ENCODE peak calls at places on chromosomes 7 and 10, in five cellular contexts. One of them, this sample, is unnamed.

GRCh38 chr10:131802991-131803390 is 97.8 kb upstream of the PPP2R2D start:
- DNase-seq in fibroblast of lung: no peak
- DNase-seq in H9: no peak
- DNase-seq in adrenal gland: no peak
- DNase-seq in stimulated activated CD4-positive, alpha-beta T cell treated with anti-CD3 and anti-CD28 coated beads, TNF-alpha, amount 100 ng/mL, for 4 hours: no peak
- DNase-seq in this sample: no peak

GRCh38 chr7:13989138-13989943 is at the start of gene ETV1:
- DNase-seq in fibroblast of lung: peak
- DNase-seq in H9: peak
- DNase-seq in adrenal gland: peak
- DNase-seq in stimulated activated CD4-positive, alpha-beta T cell treated with anti-CD3 and anti-CD28 coated beads, TNF-alpha, amount 100 ng/mL, for 4 hours: no peak
- DNase-seq in this sample: peak

GRCh38 chr7:113872981-113873380 is 45.8 kb downstream of the PPP1R3A start:
- DNase-seq in fibroblast of lung: no peak
- DNase-seq in H9: no peak
- DNase-seq in adrenal gland: no peak
- DNase-seq in stimulated activated CD4-positive, alpha-beta T cell treated with anti-CD3 and anti-CD28 coated beads, TNF-alpha, amount 100 ng/mL, for 4 hours: no peak
- DNase-seq in this sample: no peak

GRCh38 chr7:37645276-37646040 is 38.1 kb upstream of the GPR141 start:
- DNase-seq in fibroblast of lung: no peak
- DNase-seq in H9: no peak
- DNase-seq in adrenal gland: no peak
- DNase-seq in stimulated activated CD4-positive, alpha-beta T cell treated with anti-CD3 and anti-CD28 coated beads, TNF-alpha, amount 100 ng/mL, for 4 hours: no peak
- DNase-seq in this sample: no peak

GRCh38 chr10:117768333-117769045 is 225.9 kb downstream of the EMX2 start:
- DNase-seq in fibroblast of lung: no peak
- DNase-seq in H9: no peak
- DNase-seq in adrenal gland: no peak
- DNase-seq in stimulated activated CD4-positive, alpha-beta T cell treated with anti-CD3 and anti-CD28 coated beads, TNF-alpha, amount 100 ng/mL, for 4 hours: no peak
- DNase-seq in this sample: no peak

GRCh38 chr7:92698237-92698841 is 108.1 kb upstream of the FAM133B start:
- DNase-seq in fibroblast of lung: peak
- DNase-seq in H9: no peak
- DNase-seq in adrenal gland: peak
- DNase-seq in stimulated activated CD4-positive, alpha-beta T cell treated with anti-CD3 and anti-CD28 coated beads, TNF-alpha, amount 100 ng/mL, for 4 hours: no peak
- DNase-seq in this sample: no peak

GRCh38 chr10:124689911-124690498 is 54.2 kb downstream of the FAM53B start:
- DNase-seq in fibroblast of lung: no peak
- DNase-seq in H9: no peak
- DNase-seq in adrenal gland: no peak
- DNase-seq in stimulated activated CD4-positive, alpha-beta T cell treated with anti-CD3 and anti-CD28 coated beads, TNF-alpha, amount 100 ng/mL, for 4 hours: no peak
- DNase-seq in this sample: no peak

GRCh38 chr7:4147931-4148620 is 534.0 kb upstream of the FOXK1 start:
- DNase-seq in fibroblast of lung: no peak
- DNase-seq in H9: no peak
- DNase-seq in adrenal gland: no peak
- DNase-seq in stimulated activated CD4-positive, alpha-beta T cell treated with anti-CD3 and anti-CD28 coated beads, TNF-alpha, amount 100 ng/mL, for 4 hours: no peak
- DNase-seq in this sample: peak

GRCh38 chr10:123842692-123843385 is 48.8 kb downstream of the CPXM2 start:
- DNase-seq in fibroblast of lung: no peak
- DNase-seq in H9: no peak
- DNase-seq in adrenal gland: no peak
- DNase-seq in stimulated activated CD4-positive, alpha-beta T cell treated with anti-CD3 and anti-CD28 coated beads, TNF-alpha, amount 100 ng/mL, for 4 hours: no peak
- DNase-seq in this sample: no peak

GRCh38 chr10:5843814-5844705 is 30.8 kb upstream of the GDI2 start:
- DNase-seq in fibroblast of lung: no peak
- DNase-seq in H9: no peak
- DNase-seq in adrenal gland: no peak
- DNase-seq in stimulated activated CD4-positive, alpha-beta T cell treated with anti-CD3 and anti-CD28 coated beads, TNF-alpha, amount 100 ng/mL, for 4 hours: no peak
- DNase-seq in this sample: no peak

GRCh38 chr7:30594055-30594539 is 581 bp upstream of the GARS1 start:
- DNase-seq in fibroblast of lung: peak
- DNase-seq in H9: peak
- DNase-seq in adrenal gland: peak
- DNase-seq in stimulated activated CD4-positive, alpha-beta T cell treated with anti-CD3 and anti-CD28 coated beads, TNF-alpha, amount 100 ng/mL, for 4 hours: no peak
- DNase-seq in this sample: peak

GRCh38 chr10:127417031-127417430 is 132.1 kb upstream of the NPS start:
- DNase-seq in fibroblast of lung: no peak
- DNase-seq in H9: no peak
- DNase-seq in adrenal gland: no peak
- DNase-seq in stimulated activated CD4-positive, alpha-beta T cell treated with anti-CD3 and anti-CD28 coated beads, TNF-alpha, amount 100 ng/mL, for 4 hours: no peak
- DNase-seq in this sample: no peak

GRCh38 chr7:11760372-11760771 is 71.6 kb downstream of the THSD7A start:
- DNase-seq in fibroblast of lung: no peak
- DNase-seq in H9: no peak
- DNase-seq in adrenal gland: no peak
- DNase-seq in stimulated activated CD4-positive, alpha-beta T cell treated with anti-CD3 and anti-CD28 coated beads, TNF-alpha, amount 100 ng/mL, for 4 hours: no peak
- DNase-seq in this sample: no peak

GRCh38 chr7:21104124-21104500 is 317.4 kb upstream of the SP8 start:
- DNase-seq in fibroblast of lung: no peak
- DNase-seq in H9: no peak
- DNase-seq in adrenal gland: no peak
- DNase-seq in stimulated activated CD4-positive, alpha-beta T cell treated with anti-CD3 and anti-CD28 coated beads, TNF-alpha, amount 100 ng/mL, for 4 hours: no peak
- DNase-seq in this sample: no peak

GRCh38 chr7:14600766-14601367 is 301.7 kb downstream of the DGKB start:
- DNase-seq in fibroblast of lung: no peak
- DNase-seq in H9: no peak
- DNase-seq in adrenal gland: no peak
- DNase-seq in stimulated activated CD4-positive, alpha-beta T cell treated with anti-CD3 and anti-CD28 coated beads, TNF-alpha, amount 100 ng/mL, for 4 hours: no peak
- DNase-seq in this sample: no peak

GRCh38 chr10:92470026-92470425 is 103.9 kb downstream of the IDE start:
- DNase-seq in fibroblast of lung: no peak
- DNase-seq in H9: no peak
- DNase-seq in adrenal gland: no peak
- DNase-seq in stimulated activated CD4-positive, alpha-beta T cell treated with anti-CD3 and anti-CD28 coated beads, TNF-alpha, amount 100 ng/mL, for 4 hours: no peak
- DNase-seq in this sample: no peak

GRCh38 chr10:130770018-130770630 is 541.4 kb downstream of the TCERG1L start:
- DNase-seq in fibroblast of lung: no peak
- DNase-seq in H9: no peak
- DNase-seq in adrenal gland: no peak
- DNase-seq in stimulated activated CD4-positive, alpha-beta T cell treated with anti-CD3 and anti-CD28 coated beads, TNF-alpha, amount 100 ng/mL, for 4 hours: no peak
- DNase-seq in this sample: no peak

GRCh38 chr7:80637911-80638765 is at the start of gene CD36:
- DNase-seq in fibroblast of lung: no peak
- DNase-seq in H9: no peak
- DNase-seq in adrenal gland: no peak
- DNase-seq in stimulated activated CD4-positive, alpha-beta T cell treated with anti-CD3 and anti-CD28 coated beads, TNF-alpha, amount 100 ng/mL, for 4 hours: no peak
- DNase-seq in this sample: no peak

GRCh38 chr7:20270867-20271266 is 53.7 kb upstream of the MACC1 start:
- DNase-seq in fibroblast of lung: no peak
- DNase-seq in H9: no peak
- DNase-seq in adrenal gland: no peak
- DNase-seq in stimulated activated CD4-positive, alpha-beta T cell treated with anti-CD3 and anti-CD28 coated beads, TNF-alpha, amount 100 ng/mL, for 4 hours: no peak
- DNase-seq in this sample: no peak

GRCh38 chr7:35652124-35652523 is 42.8 kb downstream of the HERPUD2 start:
- DNase-seq in fibroblast of lung: no peak
- DNase-seq in H9: no peak
- DNase-seq in adrenal gland: no peak
- DNase-seq in stimulated activated CD4-positive, alpha-beta T cell treated with anti-CD3 and anti-CD28 coated beads, TNF-alpha, amount 100 ng/mL, for 4 hours: no peak
- DNase-seq in this sample: no peak

GRCh38 chr10:102064868-102065560 is at the start of gene HPS6:
- DNase-seq in fibroblast of lung: peak
- DNase-seq in H9: peak
- DNase-seq in adrenal gland: peak
- DNase-seq in stimulated activated CD4-positive, alpha-beta T cell treated with anti-CD3 and anti-CD28 coated beads, TNF-alpha, amount 100 ng/mL, for 4 hours: peak
- DNase-seq in this sample: peak

GRCh38 chr7:81608748-81609382 is 161.0 kb downstream of the HGF start:
- DNase-seq in fibroblast of lung: peak
- DNase-seq in H9: no peak
- DNase-seq in adrenal gland: no peak
- DNase-seq in stimulated activated CD4-positive, alpha-beta T cell treated with anti-CD3 and anti-CD28 coated beads, TNF-alpha, amount 100 ng/mL, for 4 hours: no peak
- DNase-seq in this sample: no peak

GRCh38 chr10:90912176-90912575 is 8.7 kb downstream of the ANKRD1 start:
- DNase-seq in fibroblast of lung: no peak
- DNase-seq in H9: no peak
- DNase-seq in adrenal gland: no peak
- DNase-seq in stimulated activated CD4-positive, alpha-beta T cell treated with anti-CD3 and anti-CD28 coated beads, TNF-alpha, amount 100 ng/mL, for 4 hours: no peak
- DNase-seq in this sample: no peak

GRCh38 chr7:11437987-11438386 is 394.0 kb downstream of the THSD7A start:
- DNase-seq in fibroblast of lung: peak
- DNase-seq in H9: no peak
- DNase-seq in adrenal gland: no peak
- DNase-seq in stimulated activated CD4-positive, alpha-beta T cell treated with anti-CD3 and anti-CD28 coated beads, TNF-alpha, amount 100 ng/mL, for 4 hours: no peak
- DNase-seq in this sample: no peak

GRCh38 chr10:70379581-70380176 is 2.7 kb downstream of the LRRC20 start:
- DNase-seq in fibroblast of lung: no peak
- DNase-seq in H9: peak
- DNase-seq in adrenal gland: no peak
- DNase-seq in stimulated activated CD4-positive, alpha-beta T cell treated with anti-CD3 and anti-CD28 coated beads, TNF-alpha, amount 100 ng/mL, for 4 hours: no peak
- DNase-seq in this sample: peak

GRCh38 chr7:147245274-147245673 is 1128.7 kb downstream of the CNTNAP2 start:
- DNase-seq in fibroblast of lung: no peak
- DNase-seq in H9: peak
- DNase-seq in adrenal gland: peak
- DNase-seq in stimulated activated CD4-positive, alpha-beta T cell treated with anti-CD3 and anti-CD28 coated beads, TNF-alpha, amount 100 ng/mL, for 4 hours: no peak
- DNase-seq in this sample: peak

GRCh38 chr7:113710310-113711106 is 208.3 kb downstream of the PPP1R3A start:
- DNase-seq in fibroblast of lung: peak
- DNase-seq in H9: peak
- DNase-seq in adrenal gland: peak
- DNase-seq in stimulated activated CD4-positive, alpha-beta T cell treated with anti-CD3 and anti-CD28 coated beads, TNF-alpha, amount 100 ng/mL, for 4 hours: no peak
- DNase-seq in this sample: peak

GRCh38 chr10:79627075-79627474 is 16.3 kb downstream of the SFTPA1 start:
- DNase-seq in fibroblast of lung: no peak
- DNase-seq in H9: no peak
- DNase-seq in adrenal gland: no peak
- DNase-seq in stimulated activated CD4-positive, alpha-beta T cell treated with anti-CD3 and anti-CD28 coated beads, TNF-alpha, amount 100 ng/mL, for 4 hours: no peak
- DNase-seq in this sample: no peak

GRCh38 chr10:118041316-118041715 is 5.4 kb downstream of the RAB11FIP2 start:
- DNase-seq in fibroblast of lung: peak
- DNase-seq in H9: no peak
- DNase-seq in adrenal gland: no peak
- DNase-seq in stimulated activated CD4-positive, alpha-beta T cell treated with anti-CD3 and anti-CD28 coated beads, TNF-alpha, amount 100 ng/mL, for 4 hours: no peak
- DNase-seq in this sample: no peak

GRCh38 chr7:30406664-30407425 is 71.7 kb downstream of the NOD1 start:
- DNase-seq in fibroblast of lung: peak
- DNase-seq in H9: no peak
- DNase-seq in adrenal gland: no peak
- DNase-seq in stimulated activated CD4-positive, alpha-beta T cell treated with anti-CD3 and anti-CD28 coated beads, TNF-alpha, amount 100 ng/mL, for 4 hours: no peak
- DNase-seq in this sample: no peak

GRCh38 chr10:88986549-88987242 is 3.9 kb upstream of the FAS start:
- DNase-seq in fibroblast of lung: no peak
- DNase-seq in H9: no peak
- DNase-seq in adrenal gland: peak
- DNase-seq in stimulated activated CD4-positive, alpha-beta T cell treated with anti-CD3 and anti-CD28 coated beads, TNF-alpha, amount 100 ng/mL, for 4 hours: no peak
- DNase-seq in this sample: peak

GRCh38 chr10:114289096-114289436 is 50.0 kb downstream of the VWA2 start:
- DNase-seq in fibroblast of lung: no peak
- DNase-seq in H9: no peak
- DNase-seq in adrenal gland: no peak
- DNase-seq in stimulated activated CD4-positive, alpha-beta T cell treated with anti-CD3 and anti-CD28 coated beads, TNF-alpha, amount 100 ng/mL, for 4 hours: no peak
- DNase-seq in this sample: no peak

GRCh38 chr10:82378146-82378545 is 503.2 kb downstream of the NRG3 start:
- DNase-seq in fibroblast of lung: peak
- DNase-seq in H9: no peak
- DNase-seq in adrenal gland: peak
- DNase-seq in stimulated activated CD4-positive, alpha-beta T cell treated with anti-CD3 and anti-CD28 coated beads, TNF-alpha, amount 100 ng/mL, for 4 hours: no peak
- DNase-seq in this sample: no peak

GRCh38 chr10:3805227-3805790 is 20.3 kb upstream of the KLF6 start:
- DNase-seq in fibroblast of lung: peak
- DNase-seq in H9: no peak
- DNase-seq in adrenal gland: no peak
- DNase-seq in stimulated activated CD4-positive, alpha-beta T cell treated with anti-CD3 and anti-CD28 coated beads, TNF-alpha, amount 100 ng/mL, for 4 hours: no peak
- DNase-seq in this sample: no peak

GRCh38 chr10:122282253-122282671 is 11.2 kb downstream of the BTBD16 start:
- DNase-seq in fibroblast of lung: peak
- DNase-seq in H9: no peak
- DNase-seq in adrenal gland: no peak
- DNase-seq in stimulated activated CD4-positive, alpha-beta T cell treated with anti-CD3 and anti-CD28 coated beads, TNF-alpha, amount 100 ng/mL, for 4 hours: no peak
- DNase-seq in this sample: no peak

GRCh38 chr7:137626469-137627067 is 220.2 kb downstream of the DGKI start:
- DNase-seq in fibroblast of lung: peak
- DNase-seq in H9: peak
- DNase-seq in adrenal gland: peak
- DNase-seq in stimulated activated CD4-positive, alpha-beta T cell treated with anti-CD3 and anti-CD28 coated beads, TNF-alpha, amount 100 ng/mL, for 4 hours: no peak
- DNase-seq in this sample: peak

This sample was measured in GM23338.